ENCODE peak calls at places on chromosomes 12 and 14, in ten cellular contexts. E is cardiac muscle cell; K is fibroblast of lung; G is IMR-90; H is esophagus muscularis mucosa; F is transverse colon; L is ovary; V is CD4-positive, alpha-beta T cell; X is SK-N-SH; J is upper lobe of right lung. W is an unnamed sample.

GRCh38 chr14:57060276-57060956 is 208.3 kb downstream of the EXOC5 start:
- DNase-seq in E (peak; percentile 53), K (peak; percentile 8), G (no peak), H (no peak), F (no peak), L (no peak), V (no peak), X (no peak), J (no peak), W (no peak)

GRCh38 chr12:40015360-40015759 is 90.5 kb downstream of the SLC2A13 start:
- DNase-seq in E (no peak), K (no peak), G (no peak), H (no peak), F (peak; percentile 16), L (no peak), V (no peak), X (no peak), J (no peak), W (no peak)

GRCh38 chr12:80761818-80762217 is 45.1 kb downstream of the MYF5 start:
- DNase-seq in E (no peak), K (peak; percentile 21), G (peak; percentile 30), H (no peak), F (no peak), L (no peak), V (no peak), X (no peak), J (no peak), W (no peak)

GRCh38 chr12:119803391-119803791 is 73.7 kb downstream of the CIT start:
- DNase-seq in E (peak; percentile 65), K (peak; percentile 48), G (peak; percentile 42), H (no peak), F (no peak), L (no peak), V (no peak), X (peak; percentile 41), J (no peak), W (peak; percentile 25)

GRCh38 chr12:1594045-1594294 is 411 bp downstream of the FBXL14 start:
- DNase-seq in E (no peak), K (peak; percentile 64), G (no peak), H (no peak), F (peak; percentile 76), L (peak; percentile 56), V (peak; percentile 30), X (peak; percentile 79), J (peak; percentile 88), W (no peak)

GRCh38 chr14:101072945-101073597 is 169.5 kb upstream of the RTL1 start:
- DNase-seq in E (peak; percentile 36), K (peak; percentile 98), G (peak; percentile 98), H (peak; percentile 85), F (peak; percentile 81), L (peak; percentile 73), V (no peak), X (peak; percentile 91), J (peak; percentile 66), W (peak; percentile 95)

GRCh38 chr12:97426485-97427116 is 36.0 kb upstream of the RMST start:
- DNase-seq in E (no peak), K (no peak), G (no peak), H (no peak), F (no peak), L (no peak), V (no peak), X (no peak), J (no peak), W (no peak)

GRCh38 chr14:49559979-49560768 is 26.0 kb downstream of the RPS29 start:
- DNase-seq in E (no peak), K (no peak), G (no peak), H (no peak), F (no peak), L (no peak), V (no peak), X (no peak), J (no peak), W (no peak)

GRCh38 chr12:116674643-116675183 is 63.2 kb downstream of the SPRING1 start:
- DNase-seq in E (no peak), K (peak; percentile 22), G (peak; percentile 50), H (no peak), F (no peak), L (no peak), V (no peak), X (no peak), J (no peak), W (no peak)

GRCh38 chr14:76267322-76268012 is 108.5 kb upstream of the ESRRB start:
- DNase-seq in E (no peak), K (peak; percentile 28), G (peak; percentile 21), H (no peak), F (peak; percentile 13), L (peak; percentile 60), V (no peak), X (peak; percentile 73), J (peak; percentile 84), W (peak; percentile 8)

GRCh38 chr12:54251667-54252284 is 28.1 kb downstream of the CBX5 start:
- DNase-seq in E (peak; percentile 55), K (peak; percentile 35), G (peak; percentile 60), H (no peak), F (no peak), L (no peak), V (no peak), X (peak; percentile 73), J (no peak), W (peak; percentile 22)

GRCh38 chr12:67991158-67991557 is 1.9 kb downstream of the IFNG-AS1 start:
- DNase-seq in E (no peak), K (no peak), G (no peak), H (no peak), F (peak; percentile 24), L (no peak), V (no peak), X (no peak), J (no peak), W (no peak)

GRCh38 chr12:6235906-6236640 is 35.9 kb downstream of the CD9 start:
- DNase-seq in E (no peak), K (no peak), G (no peak), H (no peak), F (no peak), L (no peak), V (no peak), X (no peak), J (peak; percentile 61), W (no peak)
- TF ChIP-seq CTCF in E (no peak), K (no peak), G (no peak), H (no peak), F (no peak), L (no peak), V (no peak), X (no peak), J (no peak), W (no peak)

DNA sequence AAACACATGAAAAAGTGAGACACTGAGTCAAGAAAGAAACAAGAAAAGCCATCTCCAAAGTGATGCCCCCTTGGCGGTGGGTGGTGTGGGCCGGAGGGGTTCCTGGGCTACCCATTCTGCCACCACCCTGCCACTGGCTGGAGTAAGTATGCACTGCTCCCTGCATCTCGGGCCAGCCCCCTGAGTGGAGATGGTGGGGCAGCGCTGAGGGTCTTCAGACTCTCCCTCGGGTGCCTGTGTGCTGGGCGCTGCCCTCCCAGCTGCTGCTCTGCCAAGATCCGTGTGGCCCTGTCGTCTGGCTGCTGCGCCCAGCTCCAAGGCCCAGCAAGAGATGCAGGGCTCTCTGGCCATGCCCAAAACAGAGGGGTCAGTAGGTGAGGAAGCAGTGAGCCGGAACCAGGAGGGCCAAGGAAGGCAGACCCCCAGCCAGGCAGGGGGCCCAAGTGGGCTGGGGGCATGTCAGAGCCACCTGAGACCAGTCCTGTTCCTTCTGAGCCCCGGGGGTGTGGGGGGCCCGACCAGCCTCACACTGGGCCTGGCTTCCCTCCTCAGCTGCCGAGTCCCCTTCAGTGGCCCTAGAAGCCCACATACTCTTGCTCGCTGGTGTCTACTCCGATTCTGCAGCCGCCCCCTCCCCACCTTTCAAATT is 5.2 kb downstream of the GPR132 start:
- DNase-seq in E (no peak), K (no peak), G (no peak), H (no peak), F (no peak), L (no peak), V (no peak), X (no peak), J (no peak), W (no peak)
- H3K27ac ChIP-seq in E (no peak overlapping the region), K (no peak overlapping the region), G (no peak overlapping the region), H (peak overlapping the region; percentile 69), F (peak overlapping the region; percentile 75), L (no peak overlapping the region), V (peak overlapping the region; percentile 95), X (no peak overlapping the region), J (peak overlapping the region; percentile 80), W (no peak overlapping the region)

GRCh38 chr14:53331247-53331646 is 178.1 kb upstream of the DDHD1 start:
- DNase-seq in E (no peak), K (peak; percentile 83), G (peak; percentile 93), H (no peak), F (no peak), L (no peak), V (no peak), X (no peak), J (no peak), W (peak; percentile 77)

GRCh38 chr14:53330441-53330840 is 177.3 kb upstream of the DDHD1 start:
- DNase-seq in E (no peak), K (peak; percentile 52), G (no peak), H (no peak), F (no peak), L (no peak), V (no peak), X (no peak), J (no peak), W (peak; percentile 38)

GRCh38 chr14:53327716-53328115 is 174.6 kb upstream of the DDHD1 start:
- DNase-seq in E (no peak), K (peak; percentile 78), G (peak; percentile 69), H (no peak), F (no peak), L (peak; percentile 32), V (no peak), X (no peak), J (no peak), W (peak; percentile 68)

GRCh38 chr14:53325176-53325806 is 172.2 kb upstream of the DDHD1 start:
- DNase-seq in E (peak; percentile 30), K (no peak), G (peak; percentile 21), H (no peak), F (no peak), L (no peak), V (no peak), X (peak; percentile 7), J (no peak), W (no peak)
- TF ChIP-seq CTCF in E (peak; percentile 42), K (peak; percentile 51), G (peak; percentile 45), H (peak; percentile 36), F (no peak), L (peak; percentile 45), V (no peak), X (peak; percentile 29), J (peak; percentile 15), W (peak; percentile 36)

DNA sequence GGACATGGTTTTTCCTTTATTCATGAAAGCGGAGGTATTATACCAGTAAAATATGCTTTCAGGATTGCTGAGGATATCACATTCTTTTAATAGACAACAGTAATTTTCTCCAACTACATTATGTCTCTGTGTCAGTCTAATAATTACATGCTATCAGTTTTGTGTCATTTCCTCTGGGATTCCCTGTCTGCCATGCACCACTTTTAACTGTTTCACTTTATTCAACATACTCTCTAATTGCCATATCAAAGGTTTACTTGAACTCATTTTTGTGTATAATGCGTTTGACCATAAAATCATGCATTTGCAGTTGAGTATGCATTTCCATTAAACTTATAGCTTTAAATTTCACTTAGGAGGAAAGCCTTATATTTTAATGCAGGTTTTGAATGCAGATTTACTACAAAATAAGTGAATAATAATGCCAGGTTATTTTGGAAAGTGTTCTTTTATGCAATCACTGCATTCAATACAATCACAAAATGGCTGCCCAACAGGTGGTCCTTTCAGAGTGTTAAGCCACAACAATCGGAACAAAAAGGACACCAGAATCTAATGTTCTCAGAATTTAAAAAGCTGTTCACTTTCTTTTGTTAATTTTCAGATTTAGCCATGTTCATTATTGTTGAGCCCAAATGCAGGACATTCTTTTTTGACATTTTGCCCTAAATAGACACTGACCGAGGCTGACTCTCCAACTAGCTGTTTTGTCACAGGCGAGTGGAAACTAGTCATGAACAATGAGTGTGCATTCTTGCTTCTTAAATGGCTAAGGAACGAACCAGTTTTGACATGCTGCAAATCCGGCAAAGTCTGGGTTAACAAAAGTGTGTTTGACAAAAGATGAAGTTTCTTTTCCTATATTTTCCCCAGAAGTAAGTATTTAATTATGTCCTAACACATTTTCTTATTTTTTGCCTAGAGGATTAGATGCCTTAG is 40.9 kb downstream of the MBIP start:
- DNase-seq in E (no peak), K (no peak), G (no peak), H (no peak), F (no peak), L (no peak), V (no peak), X (no peak), J (no peak), W (no peak)
- H3K27ac ChIP-seq in E (no peak overlapping the region), K (no peak overlapping the region), G (no peak overlapping the region), H (no peak overlapping the region), F (no peak overlapping the region), L (no peak overlapping the region), V (no peak overlapping the region), X (no peak overlapping the region), J (no peak overlapping the region), W (no peak overlapping the region)

W was measured in astrocyte.